ENCODE peak calls at places on chromosomes 3 and 15, in four cellular contexts. W is MM.1S, F is RWPE1, Q is A549. P is an unnamed sample.

GRCh38 chr3:168802761-168803160 is 707.0 kb upstream of the GOLIM4 start:
- DNase-seq in W (no peak), F (no peak), Q (no peak), P (no peak)

GRCh38 chr15:73716417-73716816 is 32.2 kb downstream of the CD276 start:
- DNase-seq in W (no peak), F (no peak), Q (no peak), P (no peak)

GRCh38 chr3:107740992-107741896 is 218.5 kb downstream of the BBX start:
- DNase-seq in W (peak; percentile 28), F (peak; percentile 14), Q (no peak), P (no peak)

GRCh38 chr3:149151843-149152242 is 22.4 kb downstream of the HPS3 start:
- DNase-seq in W (peak; percentile 87), F (no peak), Q (no peak), P (no peak)

GRCh38 chr3:65732060-65732933 is 306.4 kb downstream of the MAGI1 start:
- DNase-seq in W (peak; percentile 65), F (peak; percentile 55), Q (peak; percentile 33), P (no peak)

GRCh38 chr3:122576174-122576940 is 1.1 kb upstream of the PARP15 start:
- DNase-seq in W (no peak), F (no peak), Q (no peak), P (no peak)

GRCh38 chr3:22691407-22691806 is 511.7 kb upstream of the UBE2E2 start:
- DNase-seq in W (no peak), F (no peak), Q (no peak), P (no peak)

GRCh38 chr15:63818191-63818590 is 15.6 kb downstream of the HERC1 start:
- DNase-seq in W (no peak), F (no peak), Q (no peak), P (no peak)

GRCh38 chr15:42344763-42345162 is 14.5 kb upstream of the CAPN3 start:
- DNase-seq in W (no peak), F (no peak), Q (no peak), P (no peak)

GRCh38 chr3:177831361-177831760 is 634.1 kb upstream of the TBL1XR1 start:
- DNase-seq in W (no peak), F (no peak), Q (no peak), P (no peak)

GRCh38 chr3:193590088-193590856 is 2.7 kb upstream of the OPA1 start:
- DNase-seq in W (no peak), F (peak; percentile 80), Q (no peak), P (no peak)

GRCh38 chr3:86949850-86950249 is 41.1 kb downstream of the VGLL3 start:
- DNase-seq in W (no peak), F (no peak), Q (no peak), P (no peak)

GRCh38 chr3:129233538-129233937 is 15.9 kb upstream of the COPG1 start:
- DNase-seq in W (peak; percentile 83), F (no peak), Q (no peak), P (peak; percentile 54)

GRCh38 chr15:55277715-55278114 is 11.9 kb downstream of the RAB27A start:
- DNase-seq in W (no peak), F (no peak), Q (no peak), P (no peak)

GRCh38 chr3:44628716-44629115 is 3.9 kb downstream of the ZNF197 start:
- DNase-seq in W (no peak), F (no peak), Q (no peak), P (no peak)

GRCh38 chr15:43346305-43346704 is 15.9 kb upstream of the LCMT2 start:
- DNase-seq in W (no peak), F (no peak), Q (no peak), P (no peak)

GRCh38 chr15:51117270-51117669 is 22.6 kb upstream of the TNFAIP8L3 start:
- DNase-seq in W (no peak), F (no peak), Q (no peak), P (no peak)

GRCh38 chr3:38348903-38349302 is 2.3 kb downstream of the XYLB start:
- DNase-seq in W (no peak), F (no peak), Q (no peak), P (no peak)

GRCh38 chr3:162338514-162338913 is 841.9 kb downstream of the OTOL1 start:
- DNase-seq in W (no peak), F (no peak), Q (no peak), P (no peak)

GRCh38 chr3:146682176-146682575 is 77.0 kb upstream of the PLSCR5 start:
- DNase-seq in W (no peak), F (no peak), Q (no peak), P (no peak)

GRCh38 chr3:14410501-14411165 is 8.2 kb downstream of the SLC6A6 start:
- DNase-seq in W (no peak), F (no peak), Q (peak; percentile 87), P (peak; percentile 84)

GRCh38 chr15:28917791-28918140 is 32.0 kb downstream of the APBA2 start:
- DNase-seq in W (no peak), F (no peak), Q (no peak), P (no peak)

GRCh38 chr3:72295974-72296450 is 511.1 kb upstream of the PROK2 start:
- DNase-seq in W (no peak), F (no peak), Q (no peak), P (no peak)

GRCh38 chr3:41881233-41881821 is 80.6 kb downstream of the ULK4 start:
- DNase-seq in W (peak; percentile 59), F (no peak), Q (no peak), P (no peak)

GRCh38 chr3:13515786-13516783 is 32.8 kb upstream of the FBLN2 start:
- DNase-seq in W (no peak), F (no peak), Q (no peak), P (no peak)

GRCh38 chr3:33911525-33912322 is 113.3 kb downstream of the PDCD6IP start:
- DNase-seq in W (no peak), F (peak; percentile 33), Q (no peak), P (no peak)

GRCh38 chr15:70111203-70112017 is 13.7 kb upstream of the TLE3 start:
- DNase-seq in W (no peak), F (no peak), Q (peak; percentile 75), P (no peak)

GRCh38 chr15:99961011-99961441 is 227.8 kb upstream of the LYSMD4 start:
- DNase-seq in W (no peak), F (no peak), Q (no peak), P (peak; percentile 34)

GRCh38 chr3:124791639-124792111 is 61.4 kb downstream of the UMPS start:
- DNase-seq in W (peak; percentile 85), F (no peak), Q (no peak), P (peak; percentile 78)

GRCh38 chr3:12222765-12223485 is 64.2 kb upstream of the TIMP4 start:
- DNase-seq in W (no peak), F (peak; percentile 37), Q (no peak), P (no peak)

GRCh38 chr3:131260525-131260924 is 121.0 kb upstream of the NUDT16 start:
- DNase-seq in W (no peak), F (no peak), Q (no peak), P (no peak)

GRCh38 chr3:115052906-115053305 is 94.2 kb downstream of the ZBTB20 start:
- DNase-seq in W (no peak), F (no peak), Q (no peak), P (no peak)

GRCh38 chr15:76062282-76062681 is 2.5 kb downstream of the TMEM266 start:
- DNase-seq in W (no peak), F (no peak), Q (no peak), P (no peak)

DNA sequence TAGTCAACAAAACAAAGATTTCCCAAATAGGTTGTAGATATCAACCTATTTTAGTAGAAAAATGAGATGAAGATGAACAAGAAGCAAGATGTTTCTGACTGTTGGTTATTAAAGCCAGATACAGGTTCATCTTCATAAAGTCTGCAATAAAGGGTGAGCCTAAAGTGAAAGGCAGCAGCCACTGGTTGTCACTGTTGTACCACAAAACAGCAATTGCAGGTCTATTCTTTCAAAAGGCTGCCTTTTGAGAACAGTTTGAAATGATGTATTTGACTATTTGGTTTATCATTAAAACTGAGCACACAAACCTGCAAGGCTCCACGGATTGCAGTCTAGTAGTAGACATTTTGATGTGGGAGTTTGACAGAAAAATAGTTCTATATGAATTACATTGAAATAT is 543.4 kb downstream of the GBE1 start:
- DNase-seq in W (no peak), F (no peak), Q (no peak), P (no peak)
- TF ChIP-seq CTCF in W (peak; percentile 20), F (no peak), Q (peak; percentile 52), P (no peak)

GRCh38 chr15:77991029-77991406 is 86.5 kb downstream of the TBC1D2B start:
- DNase-seq in W (no peak), F (no peak), Q (no peak), P (no peak)
- H3K27ac ChIP-seq in W (no peak overlapping the region), F (peak overlapping the region; percentile 88), Q (peak overlapping the region; percentile 12), P (peak overlapping the region; percentile 86)

GRCh38 chr15:61613729-61614128 is 384.6 kb upstream of the RORA start:
- DNase-seq in W (no peak), F (no peak), Q (no peak), P (no peak)
- TF ChIP-seq CTCF in W (no peak), F (no peak), Q (no peak), P (no peak)

DNA sequence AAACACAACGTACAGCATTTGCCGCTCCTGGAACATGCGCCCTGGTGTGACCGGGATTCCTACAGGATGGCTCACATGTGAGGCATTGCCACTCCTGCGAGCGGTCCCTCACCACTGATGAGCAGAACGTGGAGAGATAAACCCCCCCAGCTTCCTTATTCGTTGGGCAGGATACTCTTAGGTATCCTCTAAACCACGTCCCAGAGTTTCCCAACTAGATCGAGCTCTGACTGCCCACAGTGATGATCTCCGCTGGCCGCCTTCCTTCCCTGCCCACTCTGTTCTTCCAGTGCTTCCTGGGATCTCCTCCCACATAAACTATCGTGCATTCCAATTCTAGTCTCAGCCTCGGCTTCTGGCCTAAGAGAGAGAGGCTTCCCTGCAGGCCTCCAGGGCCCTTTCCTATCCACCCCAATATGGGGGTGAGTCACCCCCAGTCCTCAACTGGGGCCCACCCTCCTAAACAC is 91.8 kb downstream of the TOP2B start:
- DNase-seq in W (no peak), F (no peak), Q (no peak), P (no peak)
- H3K27ac ChIP-seq in W (no peak overlapping the region), F (no peak overlapping the region), Q (peak overlapping the region; percentile 65), P (no peak overlapping the region)

GRCh38 chr15:94040523-94041248 is 190.7 kb upstream of the MCTP2 start:
- DNase-seq in W (no peak), F (no peak), Q (no peak), P (no peak)
- TF ChIP-seq CTCF in W (peak; percentile 8), F (peak; percentile 10), Q (no peak), P (no peak)

GRCh38 chr3:127739347-127740135 is 66.8 kb downstream of the ABTB1 start:
- DNase-seq in W (no peak), F (no peak), Q (no peak), P (no peak)

GRCh38 chr3:127741690-127742089 is 68.9 kb downstream of the ABTB1 start:
- DNase-seq in W (no peak), F (no peak), Q (no peak), P (no peak)

GRCh38 chr3:127740136-127740915 is 67.6 kb downstream of the ABTB1 start:
- DNase-seq in W (no peak), F (no peak), Q (no peak), P (no peak)

GRCh38 chr3:127742580-127742979 is 69.8 kb downstream of the ABTB1 start:
- DNase-seq in W (no peak), F (no peak), Q (no peak), P (no peak)

GRCh38 chr3:127741246-127741645 is 68.5 kb downstream of the ABTB1 start:
- DNase-seq in W (no peak), F (no peak), Q (no peak), P (no peak)
- H3K27ac ChIP-seq in W (no peak overlapping the region), F (no peak overlapping the region), Q (peak overlapping the region; percentile 90), P (no peak overlapping the region)

P was measured in ascending aorta.